ENCODE peak calls at places on chromosome 22, in four cellular contexts. U is T-cell; G is GDM1; H is stimulated activated CD4-positive, alpha-beta T cell treated with anti-CD3 and anti-CD28 coated beads, Interleukin-15, amount 100 ng/mL, for 1 hour. R is an unnamed sample.

GRCh38 chr22:18970180-18970947 is 34.3 kb upstream of the PRODH start:
- DNase-seq in G (no peak), H (no peak), U (no peak), R (no peak)

GRCh38 chr22:20792221-20792965 is 18.5 kb downstream of the SERPIND1 start:
- DNase-seq in G (no peak), U (no peak), H (no peak), R (no peak)

GRCh38 chr22:27164781-27165503 is 507.6 kb downstream of the MIAT start:
- DNase-seq in U (no peak), G (no peak), H (no peak), R (no peak)

GRCh38 chr22:28986366-28986765 is 75.3 kb downstream of the C22orf31 start:
- DNase-seq in U (no peak), G (no peak), H (no peak), R (no peak)

GRCh38 chr22:46801826-46802607 is 39.6 kb downstream of the TBC1D22A start:
- DNase-seq in U (no peak), H (no peak), G (no peak), R (no peak)

GRCh38 chr22:36055376-36056310 is 27.0 kb upstream of the RBFOX2 start:
- DNase-seq in H (no peak), G (no peak), U (no peak), R (no peak)

GRCh38 chr22:42343551-42344081 is 73.2 kb upstream of the TCF20 start:
- DNase-seq in U (no peak), H (no peak), G (no peak), R (no peak)

GRCh38 chr22:21646608-21647590 is 4.8 kb downstream of the SDF2L1 start:
- DNase-seq in U (peak; percentile 80), H (no peak), G (peak; percentile 62), R (peak; percentile 76)

GRCh38 chr22:44287121-44287693 is 25.5 kb downstream of the SHISAL1 start:
- DNase-seq in G (no peak), H (no peak), U (no peak), R (no peak)

GRCh38 chr22:40764743-40765441 is 54.3 kb downstream of the SLC25A17 start:
- DNase-seq in U (peak; percentile 30), H (no peak), G (no peak), R (no peak)

GRCh38 chr22:37211075-37211852 is 1.0 kb downstream of the SSTR3 start:
- DNase-seq in H (no peak), G (no peak), U (no peak), R (no peak)

GRCh38 chr22:49657275-49657973 is 170.2 kb downstream of the BRD1 start:
- DNase-seq in G (peak; percentile 94), H (peak; percentile 60), U (peak; percentile 73), R (peak; percentile 82)

GRCh38 chr22:28029201-28029948 is 110.3 kb upstream of the PITPNB start:
- DNase-seq in U (no peak), H (no peak), G (peak; percentile 63), R (no peak)

GRCh38 chr22:49577168-49578060 is 250.3 kb downstream of the BRD1 start:
- DNase-seq in U (no peak), H (no peak), G (no peak), R (no peak)

GRCh38 chr22:47010211-47010610 is 247.8 kb downstream of the TBC1D22A start:
- DNase-seq in H (no peak), G (no peak), U (no peak), R (no peak)

GRCh38 chr22:19663821-19664325 is 50.4 kb upstream of the SEPTIN5 start:
- DNase-seq in U (no peak), H (no peak), G (no peak), R (no peak)

GRCh38 chr22:23678133-23678532 is 12.7 kb upstream of the RGL4 start:
- DNase-seq in H (no peak), G (no peak), U (no peak), R (no peak)

GRCh38 chr22:46774456-46775363 is 12.3 kb downstream of the TBC1D22A start:
- DNase-seq in G (no peak), U (no peak), H (no peak), R (no peak)

GRCh38 chr22:29693671-29694070 is 26.1 kb upstream of the CABP7 start:
- DNase-seq in G (no peak), U (no peak), H (no peak), R (no peak)

GRCh38 chr22:19289475-19290161 is 1.9 kb downstream of the CLTCL1 start:
- DNase-seq in G (no peak), H (no peak), U (no peak), R (peak; percentile 27)

R was measured in immature natural killer cell.